ENCODE peak calls at places on chromosome X, in five cellular contexts. J, I, H, Z and A are unnamed samples.

GRCh38 chrX:50812995-50813842 is 775 bp downstream of the SHROOM4 start:
- DNase-seq in Z (no peak), J (peak; percentile 9), I (peak; percentile 63), H (no peak), A (no peak)

GRCh38 chrX:147498796-147499195 is 412.9 kb upstream of the FMR1 start:
- DNase-seq in J (no peak), I (no peak), H (no peak), Z (no peak), A (no peak)

GRCh38 chrX:14997271-14997670 is 124.0 kb downstream of the MOSPD2 start:
- DNase-seq in I (no peak), Z (no peak), H (no peak), J (no peak), A (no peak)

GRCh38 chrX:134476284-134476683 is 16.3 kb downstream of the HPRT1 start:
- DNase-seq in I (no peak), Z (no peak), J (no peak), H (no peak), A (no peak)

GRCh38 chrX:121000589-121000988 is 15.0 kb upstream of the CT47A1 start:
- DNase-seq in I (peak; percentile 41), J (no peak), H (no peak), Z (no peak), A (no peak)

GRCh38 chrX:154321624-154322023 is 26.0 kb downstream of the TKTL1 start:
- DNase-seq in Z (no peak), I (peak; percentile 32), H (no peak), J (no peak), A (no peak)

GRCh38 chrX:26470946-26471345 is 255.0 kb downstream of the MAGEB5 start:
- DNase-seq in Z (no peak), J (no peak), H (no peak), I (no peak), A (no peak)

GRCh38 chrX:150693782-150694574 is 782 bp downstream of the MTMR1 start:
- DNase-seq in H (no peak), Z (no peak), I (peak; percentile 42), J (peak; percentile 52), A (peak; percentile 23)

GRCh38 chrX:18146954-18147353 is 73.7 kb downstream of the BEND2 start:
- DNase-seq in I (peak; percentile 6), Z (peak; percentile 25), H (no peak), J (no peak), A (no peak)

GRCh38 chrX:120664081-120664480 is 34.2 kb upstream of the C1GALT1C1 start:
- DNase-seq in I (peak; percentile 46), Z (no peak), H (no peak), J (no peak), A (no peak)

GRCh38 chrX:22041931-22042530 is 9.9 kb downstream of the PHEX start:
- DNase-seq in J (no peak), I (no peak), H (no peak), Z (no peak), A (no peak)

GRCh38 chrX:24100713-24101112 is 46.0 kb downstream of the EIF2S3 start:
- DNase-seq in I (peak; percentile 57), J (no peak), Z (no peak), H (no peak), A (no peak)

GRCh38 chrX:37677765-37678164 is 7.8 kb upstream of the XK start:
- DNase-seq in Z (no peak), H (no peak), J (no peak), I (no peak), A (no peak)

GRCh38 chrX:129759576-129760061 is 20.1 kb upstream of the SASH3 start:
- DNase-seq in J (no peak), I (peak; percentile 91), H (peak; percentile 51), Z (peak; percentile 18), A (peak; percentile 28)

GRCh38 chrX:69277961-69278795 is 112.9 kb upstream of the PJA1 start:
- DNase-seq in Z (no peak), H (no peak), J (no peak), I (no peak), A (no peak)

GRCh38 chrX:3697701-3698279 is 15.7 kb downstream of the PRKX start:
- DNase-seq in J (no peak), Z (no peak), I (peak; percentile 65), H (no peak), A (no peak)

GRCh38 chrX:120457766-120458180 is 11.3 kb downstream of the LAMP2 start:
- DNase-seq in Z (no peak), H (peak; percentile 21), J (no peak), I (peak; percentile 90), A (no peak)

GRCh38 chrX:26160301-26160700 is at the start of gene MAGEB6B:
- DNase-seq in Z (no peak), I (no peak), J (no peak), H (no peak), A (no peak)

GRCh38 chrX:139077303-139078131 is 366.0 kb upstream of the FGF13 start:
- DNase-seq in H (no peak), J (no peak), Z (no peak), I (no peak), A (peak; percentile 24)

GRCh38 chrX:8636442-8636841 is 95.5 kb downstream of the ANOS1 start:
- DNase-seq in Z (no peak), H (no peak), I (no peak), J (no peak), A (no peak)

GRCh38 chrX:151013164-151013743 is 30.1 kb downstream of the HMGB3 start:
- DNase-seq in I (no peak), H (no peak), J (no peak), Z (no peak), A (no peak)

GRCh38 chrX:49155243-49155899 is 7.2 kb upstream of the MAGIX start:
- DNase-seq in H (no peak), Z (peak; percentile 62), J (peak; percentile 60), I (peak; percentile 84), A (no peak)

GRCh38 chrX:36898301-36898700 is 109.9 kb upstream of the FAM47C start:
- DNase-seq in I (peak; percentile 10), H (no peak), J (no peak), Z (no peak), A (no peak)

GRCh38 chrX:15511563-15511962 is 11.0 kb downstream of the BMX start:
- DNase-seq in I (no peak), Z (no peak), H (no peak), J (no peak), A (no peak)

GRCh38 chrX:77597090-77597489 is 149.9 kb downstream of the FGF16 start:
- DNase-seq in I (peak; percentile 59), J (peak; percentile 15), H (peak; percentile 0), Z (peak; percentile 8), A (no peak)

GRCh38 chrX:6149231-6149870 is 79.3 kb downstream of the NLGN4X start:
- DNase-seq in J (no peak), H (no peak), I (no peak), Z (no peak), A (no peak)

GRCh38 chrX:108020631-108021030 is 24.2 kb upstream of the VSIG1 start:
- DNase-seq in H (no peak), I (peak; percentile 43), J (no peak), Z (peak; percentile 11), A (no peak)

GRCh38 chrX:72305286-72306084 is at the start of gene CITED1:
- DNase-seq in I (no peak), H (no peak), J (peak; percentile 15), Z (peak; percentile 20), A (no peak)

GRCh38 chrX:30141966-30142365 is 73.4 kb upstream of the MAGEB2 start:
- DNase-seq in Z (peak; percentile 33), H (peak; percentile 13), J (peak; percentile 3), I (peak; percentile 74), A (peak; percentile 1)
- TF ChIP-seq CTCF in Z (peak; percentile 25), H (peak; percentile 48), J (peak; percentile 24), I (peak; percentile 54), A (peak; percentile 38)

GRCh38 chrX:149506349-149506748 is 1.2 kb upstream of the IDS start:
- DNase-seq in H (no peak), Z (no peak), J (no peak), I (no peak), A (no peak)

GRCh38 chrX:149505671-149506070 is 565 bp upstream of the IDS start:
- DNase-seq in Z (no peak), H (no peak), I (no peak), J (no peak), A (no peak)

GRCh38 chrX:149508467-149508866 is 3.4 kb upstream of the IDS start:
- DNase-seq in J (no peak), Z (no peak), I (no peak), H (no peak), A (no peak)

GRCh38 chrX:149504915-149505651 is at the start of gene IDS:
- DNase-seq in Z (peak; percentile 86), I (peak; percentile 86), J (peak; percentile 80), H (peak; percentile 46), A (peak; percentile 57)

DNA sequence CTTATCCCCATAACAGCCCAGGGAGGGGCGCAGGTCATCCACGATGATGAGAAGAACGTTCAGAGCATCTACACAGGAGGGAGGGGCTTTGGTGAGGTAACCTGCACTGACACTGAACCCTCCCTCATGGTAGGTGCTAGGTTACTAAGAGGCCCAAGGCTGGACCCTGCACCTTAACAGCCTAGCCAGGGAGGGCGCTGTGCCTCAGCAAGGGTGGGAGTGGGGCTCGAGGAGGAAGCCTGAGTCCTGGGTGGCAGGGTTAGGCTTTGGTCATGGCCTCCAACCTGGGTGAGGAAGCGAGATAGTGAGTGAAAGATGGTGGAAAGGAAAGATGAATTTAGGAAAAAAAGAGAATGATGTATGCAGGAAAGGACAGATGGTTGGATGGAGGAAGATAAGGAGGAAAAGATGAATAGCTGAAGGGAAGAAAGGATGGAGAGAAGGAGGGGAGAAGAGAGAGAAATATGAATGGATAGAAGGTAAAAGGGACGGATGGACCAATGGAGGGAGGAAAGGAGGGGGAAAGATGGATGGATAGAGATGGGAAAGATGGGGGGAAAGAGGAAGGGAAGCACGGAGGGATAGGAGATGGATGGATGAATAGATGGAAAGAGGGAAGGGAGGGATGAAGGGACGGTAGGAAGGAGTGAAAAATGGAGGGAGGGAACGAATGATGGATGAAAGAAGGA is 736 bp downstream of the IDS start:
- DNase-seq in J (peak; percentile 36), Z (peak; percentile 53), I (no peak), H (no peak), A (no peak)
- TF ChIP-seq CTCF in J (no peak), Z (peak; percentile 71), I (peak; percentile 41), H (no peak), A (peak; percentile 39)

GRCh38 chrX:11409957-11410356 is 116.7 kb downstream of the AMELX start:
- DNase-seq in J (no peak), H (no peak), I (no peak), Z (no peak), A (no peak)

GRCh38 chrX:11407331-11408110 is 114.3 kb downstream of the AMELX start:
- DNase-seq in H (no peak), I (no peak), J (no peak), Z (no peak), A (no peak)

GRCh38 chrX:11408783-11409182 is 115.6 kb downstream of the AMELX start:
- DNase-seq in Z (no peak), H (no peak), I (no peak), J (no peak), A (no peak)

GRCh38 chrX:11406109-11406755 is 113.0 kb downstream of the AMELX start:
- DNase-seq in I (peak; percentile 65), Z (no peak), J (no peak), H (peak; percentile 15), A (no peak)

DNA sequence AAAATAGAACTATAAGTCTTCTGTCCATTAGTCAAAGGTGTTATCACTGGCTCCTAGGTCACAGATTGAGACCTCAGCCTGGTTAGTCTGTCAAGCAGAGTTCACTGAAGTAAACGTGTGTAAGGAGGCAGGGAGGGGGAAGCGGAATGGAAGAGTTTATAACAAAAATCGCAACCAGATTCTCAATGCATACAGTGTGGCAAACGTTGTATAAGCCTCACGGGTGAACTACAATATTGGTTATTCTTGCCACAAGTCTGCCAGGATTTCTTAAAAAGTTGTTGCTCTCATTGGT is 114.8 kb downstream of the AMELX start:
- DNase-seq in H (no peak), I (no peak), J (no peak), Z (no peak), A (no peak)
- TF ChIP-seq CTCF in H (no peak), I (no peak), J (no peak), Z (no peak), A (no peak)

GRCh38 chrX:43949669-43950068 is 23.5 kb downstream of the NDP start:
- DNase-seq in H (no peak), Z (no peak), J (peak; percentile 40), I (no peak), A (no peak)
- TF ChIP-seq CTCF in H (peak; percentile 29), Z (peak; percentile 46), J (peak; percentile 44), I (peak; percentile 45), A (peak; percentile 33)